ENCODE peak calls at places on chromosomes 1 and 21, in ten cellular contexts. One of them, this sample, is unnamed.

GRCh38 chr1:244330318-244330625 is 121.4 kb downstream of the ADSS2 start:
- DNase-seq in CD4-positive, alpha-beta memory T cell: no peak
- DNase-seq in PC-3: no peak
- DNase-seq in neuronal stem cell: no peak
- DNase-seq in SJSA1: no peak
- DNase-seq in bronchial epithelial cell: no peak
- DNase-seq in GM12864: no peak
- DNase-seq in MG63: no peak
- DNase-seq in pancreas: no peak
- DNase-seq in cardiac fibroblast: no peak
- DNase-seq in this sample: no peak

GRCh38 chr1:111082421-111083192 is 57.3 kb downstream of the DRAM2 start:
- DNase-seq in CD4-positive, alpha-beta memory T cell: no peak
- DNase-seq in PC-3: peak
- DNase-seq in neuronal stem cell: no peak
- DNase-seq in SJSA1: no peak
- DNase-seq in bronchial epithelial cell: peak
- DNase-seq in GM12864: no peak
- DNase-seq in MG63: no peak
- DNase-seq in pancreas: no peak
- DNase-seq in cardiac fibroblast: peak
- DNase-seq in this sample: no peak

GRCh38 chr21:34340062-34340461 is 23.7 kb upstream of the KCNE2 start:
- DNase-seq in CD4-positive, alpha-beta memory T cell: no peak
- DNase-seq in PC-3: no peak
- DNase-seq in neuronal stem cell: no peak
- DNase-seq in SJSA1: peak
- DNase-seq in bronchial epithelial cell: no peak
- DNase-seq in GM12864: no peak
- DNase-seq in MG63: no peak
- DNase-seq in pancreas: no peak
- DNase-seq in cardiac fibroblast: no peak
- DNase-seq in this sample: no peak

GRCh38 chr1:101366513-101367215 is 129.8 kb downstream of the S1PR1 start:
- DNase-seq in CD4-positive, alpha-beta memory T cell: no peak
- DNase-seq in PC-3: peak
- DNase-seq in neuronal stem cell: no peak
- DNase-seq in SJSA1: no peak
- DNase-seq in bronchial epithelial cell: peak
- DNase-seq in GM12864: no peak
- DNase-seq in MG63: no peak
- DNase-seq in pancreas: no peak
- DNase-seq in cardiac fibroblast: peak
- DNase-seq in this sample: no peak

GRCh38 chr1:34597877-34598514 is 156.9 kb upstream of the GJB5 start:
- DNase-seq in CD4-positive, alpha-beta memory T cell: peak
- DNase-seq in PC-3: peak
- DNase-seq in neuronal stem cell: peak
- DNase-seq in SJSA1: peak
- DNase-seq in bronchial epithelial cell: peak
- DNase-seq in GM12864: peak
- DNase-seq in MG63: peak
- DNase-seq in pancreas: peak
- DNase-seq in cardiac fibroblast: peak
- DNase-seq in this sample: no peak

GRCh38 chr1:247293047-247293446 is 37.2 kb downstream of the VN1R5 start:
- DNase-seq in CD4-positive, alpha-beta memory T cell: no peak
- DNase-seq in PC-3: no peak
- DNase-seq in neuronal stem cell: no peak
- DNase-seq in SJSA1: no peak
- DNase-seq in bronchial epithelial cell: no peak
- DNase-seq in GM12864: no peak
- DNase-seq in MG63: no peak
- DNase-seq in pancreas: no peak
- DNase-seq in cardiac fibroblast: peak
- DNase-seq in this sample: no peak

GRCh38 chr1:22196641-22197040 is 53.7 kb upstream of the WNT4 start:
- DNase-seq in CD4-positive, alpha-beta memory T cell: no peak
- DNase-seq in PC-3: no peak
- DNase-seq in neuronal stem cell: no peak
- DNase-seq in SJSA1: no peak
- DNase-seq in bronchial epithelial cell: no peak
- DNase-seq in GM12864: no peak
- DNase-seq in MG63: no peak
- DNase-seq in pancreas: no peak
- DNase-seq in cardiac fibroblast: no peak
- DNase-seq in this sample: no peak

GRCh38 chr21:24590261-24590660 is 1017.0 kb downstream of the MRPL39 start:
- DNase-seq in CD4-positive, alpha-beta memory T cell: no peak
- DNase-seq in PC-3: no peak
- DNase-seq in neuronal stem cell: no peak
- DNase-seq in SJSA1: no peak
- DNase-seq in bronchial epithelial cell: no peak
- DNase-seq in GM12864: no peak
- DNase-seq in MG63: no peak
- DNase-seq in pancreas: no peak
- DNase-seq in cardiac fibroblast: no peak
- DNase-seq in this sample: no peak

GRCh38 chr1:162003825-162004205 is 19.9 kb downstream of the OLFML2B start:
- DNase-seq in CD4-positive, alpha-beta memory T cell: no peak
- DNase-seq in PC-3: peak
- DNase-seq in neuronal stem cell: no peak
- DNase-seq in SJSA1: peak
- DNase-seq in bronchial epithelial cell: peak
- DNase-seq in GM12864: no peak
- DNase-seq in MG63: peak
- DNase-seq in pancreas: no peak
- DNase-seq in cardiac fibroblast: peak
- DNase-seq in this sample: no peak

GRCh38 chr1:87176090-87176489 is 152.6 kb upstream of the LMO4 start:
- DNase-seq in CD4-positive, alpha-beta memory T cell: no peak
- DNase-seq in PC-3: no peak
- DNase-seq in neuronal stem cell: no peak
- DNase-seq in SJSA1: no peak
- DNase-seq in bronchial epithelial cell: no peak
- DNase-seq in GM12864: no peak
- DNase-seq in MG63: no peak
- DNase-seq in pancreas: no peak
- DNase-seq in cardiac fibroblast: no peak
- DNase-seq in this sample: no peak

GRCh38 chr1:30043256-30043655 is 680.1 kb downstream of the MATN1 start:
- DNase-seq in CD4-positive, alpha-beta memory T cell: no peak
- DNase-seq in PC-3: no peak
- DNase-seq in neuronal stem cell: no peak
- DNase-seq in SJSA1: peak
- DNase-seq in bronchial epithelial cell: no peak
- DNase-seq in GM12864: no peak
- DNase-seq in MG63: no peak
- DNase-seq in pancreas: no peak
- DNase-seq in cardiac fibroblast: no peak
- DNase-seq in this sample: no peak

DNA sequence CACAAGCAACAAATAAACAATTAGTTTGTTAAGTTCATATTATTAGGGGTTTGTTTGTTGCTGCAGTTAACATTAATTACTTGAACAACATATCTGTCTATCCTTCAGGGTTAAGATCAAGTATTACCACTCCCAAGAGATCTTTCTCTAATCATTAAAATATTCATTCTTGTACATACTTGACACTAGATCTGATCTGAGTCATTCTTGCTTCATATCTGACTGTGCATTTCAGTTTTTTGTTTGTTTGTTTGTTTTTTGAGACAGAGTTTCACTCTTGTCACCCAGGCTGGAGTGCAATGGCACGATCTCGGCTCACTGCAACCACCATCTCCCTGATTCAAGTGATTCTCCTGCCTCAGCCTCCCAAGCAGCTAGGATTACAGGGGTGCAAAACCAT is 613.3 kb upstream of the PLXNA2 start:
- DNase-seq in CD4-positive, alpha-beta memory T cell: no peak
- DNase-seq in PC-3: peak
- DNase-seq in neuronal stem cell: no peak
- DNase-seq in SJSA1: no peak
- DNase-seq in bronchial epithelial cell: peak
- DNase-seq in GM12864: no peak
- DNase-seq in MG63: no peak
- DNase-seq in pancreas: no peak
- DNase-seq in cardiac fibroblast: no peak
- DNase-seq in this sample: no peak
- H3K4me3 ChIP-seq in CD4-positive, alpha-beta memory T cell: no peak
- H3K4me3 ChIP-seq in PC-3: no peak
- H3K4me3 ChIP-seq in neuronal stem cell: no peak
- H3K4me3 ChIP-seq in SJSA1: no peak
- H3K4me3 ChIP-seq in bronchial epithelial cell: no peak
- H3K4me3 ChIP-seq in GM12864: no peak
- H3K4me3 ChIP-seq in MG63: no peak
- H3K4me3 ChIP-seq in pancreas: no peak
- H3K4me3 ChIP-seq in cardiac fibroblast: no peak
- H3K4me3 ChIP-seq in this sample: no peak

GRCh38 chr1:212566522-212567479 is 41.8 kb upstream of the ATF3 start:
- DNase-seq in CD4-positive, alpha-beta memory T cell: peak
- DNase-seq in PC-3: peak
- DNase-seq in neuronal stem cell: no peak
- DNase-seq in SJSA1: peak
- DNase-seq in bronchial epithelial cell: peak
- DNase-seq in GM12864: peak
- DNase-seq in MG63: peak
- DNase-seq in pancreas: no peak
- DNase-seq in cardiac fibroblast: peak
- DNase-seq in this sample: peak
- H3K4me3 ChIP-seq in CD4-positive, alpha-beta memory T cell: peak
- H3K4me3 ChIP-seq in PC-3: peak
- H3K4me3 ChIP-seq in neuronal stem cell: no peak
- H3K4me3 ChIP-seq in SJSA1: peak
- H3K4me3 ChIP-seq in bronchial epithelial cell: peak
- H3K4me3 ChIP-seq in GM12864: peak
- H3K4me3 ChIP-seq in MG63: peak
- H3K4me3 ChIP-seq in pancreas: peak
- H3K4me3 ChIP-seq in cardiac fibroblast: peak
- H3K4me3 ChIP-seq in this sample: peak

GRCh38 chr1:95021085-95021484 is 51.7 kb downstream of the ALG14 start:
- DNase-seq in CD4-positive, alpha-beta memory T cell: no peak
- DNase-seq in PC-3: peak
- DNase-seq in neuronal stem cell: no peak
- DNase-seq in SJSA1: no peak
- DNase-seq in bronchial epithelial cell: peak
- DNase-seq in GM12864: no peak
- DNase-seq in MG63: peak
- DNase-seq in pancreas: no peak
- DNase-seq in cardiac fibroblast: no peak
- DNase-seq in this sample: no peak

GRCh38 chr1:95022527-95022926 is 50.2 kb downstream of the ALG14 start:
- DNase-seq in CD4-positive, alpha-beta memory T cell: no peak
- DNase-seq in PC-3: no peak
- DNase-seq in neuronal stem cell: no peak
- DNase-seq in SJSA1: no peak
- DNase-seq in bronchial epithelial cell: no peak
- DNase-seq in GM12864: no peak
- DNase-seq in MG63: no peak
- DNase-seq in pancreas: no peak
- DNase-seq in cardiac fibroblast: no peak
- DNase-seq in this sample: no peak

GRCh38 chr1:95023399-95024050 is 49.2 kb downstream of the ALG14 start:
- DNase-seq in CD4-positive, alpha-beta memory T cell: no peak
- DNase-seq in PC-3: peak
- DNase-seq in neuronal stem cell: no peak
- DNase-seq in SJSA1: peak
- DNase-seq in bronchial epithelial cell: peak
- DNase-seq in GM12864: no peak
- DNase-seq in MG63: peak
- DNase-seq in pancreas: no peak
- DNase-seq in cardiac fibroblast: peak
- DNase-seq in this sample: no peak

GRCh38 chr1:95018602-95019369 is 54.0 kb downstream of the ALG14 start:
- DNase-seq in CD4-positive, alpha-beta memory T cell: no peak
- DNase-seq in PC-3: peak
- DNase-seq in neuronal stem cell: no peak
- DNase-seq in SJSA1: no peak
- DNase-seq in bronchial epithelial cell: peak
- DNase-seq in GM12864: no peak
- DNase-seq in MG63: no peak
- DNase-seq in pancreas: no peak
- DNase-seq in cardiac fibroblast: peak
- DNase-seq in this sample: no peak

GRCh38 chr1:95021794-95022193 is 51.0 kb downstream of the ALG14 start:
- DNase-seq in CD4-positive, alpha-beta memory T cell: no peak
- DNase-seq in PC-3: no peak
- DNase-seq in neuronal stem cell: no peak
- DNase-seq in SJSA1: no peak
- DNase-seq in bronchial epithelial cell: no peak
- DNase-seq in GM12864: no peak
- DNase-seq in MG63: peak
- DNase-seq in pancreas: no peak
- DNase-seq in cardiac fibroblast: peak
- DNase-seq in this sample: no peak
- H3K4me3 ChIP-seq in CD4-positive, alpha-beta memory T cell: no peak
- H3K4me3 ChIP-seq in PC-3: no peak
- H3K4me3 ChIP-seq in neuronal stem cell: no peak
- H3K4me3 ChIP-seq in SJSA1: no peak
- H3K4me3 ChIP-seq in bronchial epithelial cell: no peak
- H3K4me3 ChIP-seq in GM12864: no peak
- H3K4me3 ChIP-seq in MG63: no peak
- H3K4me3 ChIP-seq in pancreas: no peak
- H3K4me3 ChIP-seq in cardiac fibroblast: peak
- H3K4me3 ChIP-seq in this sample: no peak

GRCh38 chr1:52925571-52926005 is 1.5 kb upstream of the SCP2 start:
- DNase-seq in CD4-positive, alpha-beta memory T cell: no peak
- DNase-seq in PC-3: no peak
- DNase-seq in neuronal stem cell: no peak
- DNase-seq in SJSA1: no peak
- DNase-seq in bronchial epithelial cell: no peak
- DNase-seq in GM12864: no peak
- DNase-seq in MG63: no peak
- DNase-seq in pancreas: no peak
- DNase-seq in cardiac fibroblast: peak
- DNase-seq in this sample: no peak

GRCh38 chr1:52929019-52929418 is 1.9 kb downstream of the SCP2 start:
- DNase-seq in CD4-positive, alpha-beta memory T cell: no peak
- DNase-seq in PC-3: no peak
- DNase-seq in neuronal stem cell: no peak
- DNase-seq in SJSA1: no peak
- DNase-seq in bronchial epithelial cell: no peak
- DNase-seq in GM12864: no peak
- DNase-seq in MG63: no peak
- DNase-seq in pancreas: no peak
- DNase-seq in cardiac fibroblast: no peak
- DNase-seq in this sample: no peak

GRCh38 chr1:52927219-52928082 is at the start of gene SCP2:
- DNase-seq in CD4-positive, alpha-beta memory T cell: peak
- DNase-seq in PC-3: peak
- DNase-seq in neuronal stem cell: peak
- DNase-seq in SJSA1: peak
- DNase-seq in bronchial epithelial cell: peak
- DNase-seq in GM12864: no peak
- DNase-seq in MG63: peak
- DNase-seq in pancreas: peak
- DNase-seq in cardiac fibroblast: peak
- DNase-seq in this sample: peak

GRCh38 chr1:52928083-52928404 is 968 bp downstream of the SCP2 start:
- DNase-seq in CD4-positive, alpha-beta memory T cell: no peak
- DNase-seq in PC-3: no peak
- DNase-seq in neuronal stem cell: no peak
- DNase-seq in SJSA1: no peak
- DNase-seq in bronchial epithelial cell: no peak
- DNase-seq in GM12864: no peak
- DNase-seq in MG63: no peak
- DNase-seq in pancreas: no peak
- DNase-seq in cardiac fibroblast: no peak
- DNase-seq in this sample: no peak

GRCh38 chr1:52926864-52927218 is 235 bp upstream of the SCP2 start:
- DNase-seq in CD4-positive, alpha-beta memory T cell: no peak
- DNase-seq in PC-3: no peak
- DNase-seq in neuronal stem cell: no peak
- DNase-seq in SJSA1: no peak
- DNase-seq in bronchial epithelial cell: no peak
- DNase-seq in GM12864: no peak
- DNase-seq in MG63: no peak
- DNase-seq in pancreas: no peak
- DNase-seq in cardiac fibroblast: no peak
- DNase-seq in this sample: no peak
- H3K4me3 ChIP-seq in CD4-positive, alpha-beta memory T cell: peak
- H3K4me3 ChIP-seq in PC-3: peak
- H3K4me3 ChIP-seq in neuronal stem cell: peak
- H3K4me3 ChIP-seq in SJSA1: peak
- H3K4me3 ChIP-seq in bronchial epithelial cell: peak
- H3K4me3 ChIP-seq in GM12864: peak
- H3K4me3 ChIP-seq in MG63: peak
- H3K4me3 ChIP-seq in pancreas: peak
- H3K4me3 ChIP-seq in cardiac fibroblast: peak
- H3K4me3 ChIP-seq in this sample: peak